ENCODE peak calls at places on chromosomes 13 and 19, in seven cellular contexts. Z, P, X, L, C, W and H are unnamed samples.

GRCh38 chr19:55206664-55207500 is 2.4 kb downstream of the PTPRH start:
- DNase-seq in L (no peak), P (peak), X (peak), Z (peak), C (peak), W (no peak), H (peak)

GRCh38 chr13:46595136-46595917 is 42.4 kb downstream of the LRCH1 start:
- DNase-seq in C (no peak), P (no peak), X (no peak), W (no peak), Z (no peak), L (no peak), H (no peak)

GRCh38 chr13:50589139-50589538 is 254.4 kb downstream of the DLEU7 start:
- DNase-seq in W (no peak), P (no peak), Z (no peak), L (no peak), X (no peak), C (peak), H (peak)

GRCh38 chr13:43629691-43630480 is 156.9 kb downstream of the ENOX1 start:
- DNase-seq in Z (no peak), P (no peak), C (no peak), W (no peak), X (no peak), L (no peak), H (no peak)

GRCh38 chr19:46426035-46426505 is 2.7 kb downstream of the PNMA8C start:
- DNase-seq in L (no peak), X (no peak), W (no peak), C (no peak), Z (no peak), P (no peak), H (no peak)

GRCh38 chr13:60431108-60431700 is 34.2 kb downstream of the TDRD3 start:
- DNase-seq in C (peak), P (no peak), X (no peak), L (peak), W (no peak), Z (no peak), H (no peak)

GRCh38 chr19:43780706-43781525 is at the start of gene KCNN4:
- DNase-seq in C (peak), L (no peak), W (no peak), P (no peak), X (no peak), Z (no peak), H (peak)

GRCh38 chr13:36337938-36338337 is 8.3 kb downstream of the SPART start:
- DNase-seq in C (no peak), W (no peak), P (no peak), X (no peak), Z (no peak), L (no peak), H (no peak)

GRCh38 chr19:38993271-38993670 is 17.7 kb upstream of the FBXO17 start:
- DNase-seq in X (no peak), W (no peak), C (peak), Z (no peak), L (no peak), P (no peak), H (peak)

GRCh38 chr13:33204130-33204927 is 81.2 kb downstream of the STARD13 start:
- DNase-seq in X (peak), Z (peak), P (peak), C (peak), W (no peak), L (no peak), H (peak)

GRCh38 chr13:21785990-21786389 is 115.1 kb downstream of the FGF9 start:
- DNase-seq in P (no peak), Z (no peak), W (no peak), L (no peak), C (no peak), X (no peak), H (no peak)

GRCh38 chr13:99657848-99658265 is 156.6 kb downstream of the TM9SF2 start:
- DNase-seq in P (no peak), X (peak), C (peak), W (no peak), L (no peak), Z (peak), H (peak)

GRCh38 chr19:45809643-45810159 is 5.4 kb downstream of the RSPH6A start:
- DNase-seq in C (peak), W (no peak), L (no peak), P (no peak), X (no peak), Z (no peak), H (no peak)